ENCODE peak calls at places on chromosome 20, in ten cellular contexts. A is activated CD8-positive, alpha-beta memory T cell treated with anti-CD3 and anti-CD28 coated beads for 48 hours; K is HCEC 1CT; U is AG20443; Y is non-pigmented ciliary epithelial cell; M is GM10248; S is NCI-H2171; X is ACHN; J is GOT3; O is stomach. F is an unnamed sample.
A peak's percentile ranks its signal among the peaks of the same experiment; 100 is the strongest.

GRCh38 chr20:45823949-45824835 is 2.9 kb downstream of the TNNC2 start:
- DNase-seq in A (no peak), K (no peak), U (peak; percentile 58), Y (no peak), M (peak; percentile 65), S (no peak), X (peak; percentile 24), J (no peak), O (peak; percentile 62), F (no peak)

GRCh38 chr20:52331655-52332054 is 140.1 kb upstream of the ZFP64 start:
- DNase-seq in A (no peak), K (no peak), U (no peak), Y (no peak), M (no peak), S (no peak), X (no peak), J (no peak), O (no peak), F (no peak)

GRCh38 chr20:60694763-60695162 is 557.3 kb upstream of the CDH4 start:
- DNase-seq in A (no peak), K (no peak), U (no peak), Y (peak; percentile 34), M (no peak), S (no peak), X (no peak), J (no peak), O (no peak), F (no peak)

GRCh38 chr20:57849868-57850215 is 140.0 kb upstream of the PMEPA1 start:
- DNase-seq in A (no peak), K (no peak), U (no peak), Y (no peak), M (no peak), S (no peak), X (no peak), J (no peak), O (no peak), F (no peak)

GRCh38 chr20:63224272-63225081 is 8.5 kb upstream of the YTHDF1 start:
- DNase-seq in A (no peak), K (peak; percentile 50), U (no peak), Y (no peak), M (no peak), S (no peak), X (peak; percentile 82), J (no peak), O (peak; percentile 74), F (peak; percentile 56)

GRCh38 chr20:48455606-48456360 is 372.0 kb downstream of the PREX1 start:
- DNase-seq in A (no peak), K (no peak), U (no peak), Y (no peak), M (no peak), S (peak; percentile 86), X (no peak), J (no peak), O (no peak), F (no peak)

GRCh38 chr20:33971147-33971775 is 22.4 kb upstream of the RALY start:
- DNase-seq in A (no peak), K (no peak), U (no peak), Y (no peak), M (no peak), S (no peak), X (no peak), J (no peak), O (no peak), F (no peak)

GRCh38 chr20:35006531-35006971 is 50.9 kb downstream of the MYH7B start:
- DNase-seq in A (no peak), K (no peak), U (no peak), Y (no peak), M (no peak), S (no peak), X (no peak), J (no peak), O (no peak), F (no peak)

GRCh38 chr20:21048841-21049273 is 57.3 kb downstream of the LINC00237 start:
- DNase-seq in A (peak; percentile 35), K (peak; percentile 9), U (peak; percentile 52), Y (no peak), M (peak; percentile 71), S (no peak), X (peak; percentile 48), J (no peak), O (peak; percentile 39), F (no peak)